ENCODE peak calls at places on chromosome 1, in four cellular contexts. One of them, this sample, is unnamed.

GRCh38 chr1:71502026-71502425 is 421.2 kb upstream of the ZRANB2 start:
- DNase-seq in fibroblast of mammary gland: no peak
- DNase-seq in BE2C: no peak
- DNase-seq in tibial artery: no peak
- DNase-seq in this sample: no peak

GRCh38 chr1:59750612-59751395 is 63.9 kb upstream of the HOOK1 start:
- DNase-seq in fibroblast of mammary gland: peak; percentile 97
- DNase-seq in BE2C: no peak
- DNase-seq in tibial artery: no peak
- DNase-seq in this sample: no peak

GRCh38 chr1:221900678-221901077 is 158.8 kb upstream of the DUSP10 start:
- DNase-seq in fibroblast of mammary gland: no peak
- DNase-seq in BE2C: no peak
- DNase-seq in tibial artery: no peak
- DNase-seq in this sample: no peak

GRCh38 chr1:246153796-246154212 is 353.3 kb downstream of the SMYD3 start:
- DNase-seq in fibroblast of mammary gland: peak; percentile 44
- DNase-seq in BE2C: no peak
- DNase-seq in tibial artery: no peak
- DNase-seq in this sample: no peak

GRCh38 chr1:5751171-5751556 is 241.1 kb downstream of the NPHP4 start:
- DNase-seq in fibroblast of mammary gland: no peak
- DNase-seq in BE2C: no peak
- DNase-seq in tibial artery: peak; percentile 32
- DNase-seq in this sample: no peak

GRCh38 chr1:224435999-224436398 is 1.4 kb upstream of the WDR26 start:
- DNase-seq in fibroblast of mammary gland: no peak
- DNase-seq in BE2C: no peak
- DNase-seq in tibial artery: no peak
- DNase-seq in this sample: no peak

GRCh38 chr1:19661721-19662228 is 2.9 kb upstream of the HTR6 start:
- DNase-seq in fibroblast of mammary gland: peak; percentile 59
- DNase-seq in BE2C: no peak
- DNase-seq in tibial artery: no peak
- DNase-seq in this sample: no peak

GRCh38 chr1:222931018-222931417 is 116.2 kb downstream of the DISP1 start:
- DNase-seq in fibroblast of mammary gland: no peak
- DNase-seq in BE2C: no peak
- DNase-seq in tibial artery: no peak
- DNase-seq in this sample: no peak

GRCh38 chr1:12615166-12615915 is 2.7 kb downstream of the DHRS3 start:
- DNase-seq in fibroblast of mammary gland: no peak
- DNase-seq in BE2C: no peak
- DNase-seq in tibial artery: no peak
- DNase-seq in this sample: no peak

GRCh38 chr1:191839891-191840290 is 318.4 kb upstream of the RGS18 start:
- DNase-seq in fibroblast of mammary gland: peak; percentile 2
- DNase-seq in BE2C: no peak
- DNase-seq in tibial artery: no peak
- DNase-seq in this sample: no peak

GRCh38 chr1:196317535-196318522 is 290.4 kb downstream of the KCNT2 start:
- DNase-seq in fibroblast of mammary gland: peak; percentile 51
- DNase-seq in BE2C: peak; percentile 49
- DNase-seq in tibial artery: no peak
- DNase-seq in this sample: no peak

GRCh38 chr1:8463144-8463927 is 145.4 kb downstream of the SLC45A1 start:
- DNase-seq in fibroblast of mammary gland: peak; percentile 73
- DNase-seq in BE2C: no peak
- DNase-seq in tibial artery: no peak
- DNase-seq in this sample: no peak

DNA sequence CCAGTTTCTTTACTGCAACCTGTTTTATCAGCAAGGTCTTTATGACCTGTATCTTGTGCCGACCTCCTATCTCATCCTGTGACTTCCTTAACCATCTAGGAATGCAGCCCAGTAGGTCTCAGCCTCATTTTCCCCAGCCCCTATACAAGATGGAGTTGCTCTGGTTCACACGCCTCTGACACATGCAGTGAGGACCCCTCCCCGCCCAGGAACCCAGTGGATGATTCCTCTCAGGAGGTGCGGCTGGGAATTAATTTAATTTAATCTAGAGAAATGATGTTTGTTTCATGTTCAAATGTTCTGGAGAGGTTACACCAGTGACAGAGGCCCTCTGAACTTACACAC is 39.0 kb upstream of the LBR start:
- DNase-seq in fibroblast of mammary gland: no peak
- DNase-seq in BE2C: no peak
- DNase-seq in tibial artery: peak; percentile 27
- DNase-seq in this sample: no peak
- TF ChIP-seq CTCF in fibroblast of mammary gland: no peak
- TF ChIP-seq CTCF in BE2C: no peak
- TF ChIP-seq CTCF in tibial artery: no peak
- TF ChIP-seq CTCF in this sample: no peak

DNA sequence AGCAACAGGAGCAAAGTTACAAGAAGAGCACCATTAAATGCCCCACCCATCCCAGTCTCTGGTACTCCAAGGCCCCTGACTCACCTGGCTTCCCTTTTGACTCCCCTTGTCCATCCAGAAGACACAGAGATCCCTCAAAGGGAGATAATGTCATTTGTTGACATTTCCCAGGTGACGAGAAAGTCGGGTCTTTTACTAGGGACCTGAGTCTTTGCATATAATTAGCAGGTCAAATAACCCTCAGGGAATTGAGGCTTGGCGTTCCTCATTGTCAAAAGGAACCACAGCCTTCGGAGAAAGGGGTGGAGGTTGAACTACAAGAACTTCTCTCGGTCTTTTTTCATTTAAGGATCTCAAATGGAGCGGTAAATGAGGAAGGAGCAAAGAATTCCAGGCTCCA is 133.2 kb downstream of the PROX1 start:
- DNase-seq in fibroblast of mammary gland: no peak
- DNase-seq in BE2C: no peak
- DNase-seq in tibial artery: no peak
- DNase-seq in this sample: no peak
- TF ChIP-seq CTCF in fibroblast of mammary gland: no peak
- TF ChIP-seq CTCF in BE2C: no peak
- TF ChIP-seq CTCF in tibial artery: no peak
- TF ChIP-seq CTCF in this sample: no peak

GRCh38 chr1:22053018-22053860 is 730 bp downstream of the CDC42 start:
- DNase-seq in fibroblast of mammary gland: peak; percentile 74
- DNase-seq in BE2C: peak; percentile 39
- DNase-seq in tibial artery: peak; percentile 80
- DNase-seq in this sample: no peak
- TF ChIP-seq CTCF in fibroblast of mammary gland: no peak
- TF ChIP-seq CTCF in BE2C: no peak
- TF ChIP-seq CTCF in tibial artery: no peak
- TF ChIP-seq CTCF in this sample: no peak

DNA sequence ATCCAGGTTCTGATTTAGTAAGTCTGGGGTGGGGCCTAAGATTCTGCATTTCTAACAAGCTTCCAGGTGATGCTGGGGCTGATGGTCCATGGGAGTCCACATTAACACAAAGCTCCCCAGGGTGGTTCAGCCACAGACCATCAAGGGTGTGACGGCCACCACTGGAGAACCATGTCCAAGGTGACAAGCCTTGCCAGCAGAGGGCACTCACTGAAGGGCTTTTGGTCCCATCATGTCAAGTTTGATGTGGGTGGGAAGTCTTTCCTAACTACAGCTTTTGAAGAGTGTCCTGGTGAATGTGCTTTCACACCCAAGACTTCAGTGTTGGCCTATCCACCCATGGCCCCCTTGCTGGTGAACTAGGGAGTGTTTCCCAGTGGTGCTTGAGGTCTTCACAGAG is 67.1 kb downstream of the UBE2T start:
- DNase-seq in fibroblast of mammary gland: peak; percentile 44
- DNase-seq in BE2C: peak; percentile 70
- DNase-seq in tibial artery: peak; percentile 41
- DNase-seq in this sample: no peak
- TF ChIP-seq CTCF in fibroblast of mammary gland: peak; percentile 60
- TF ChIP-seq CTCF in BE2C: peak; percentile 90
- TF ChIP-seq CTCF in tibial artery: no peak
- TF ChIP-seq CTCF in this sample: peak; percentile 2

This sample was measured in D721Med.